ENCODE peak calls at places on chromosomes 4 and X, in four cellular contexts. G, R, W and Y are unnamed samples.

GRCh38 chrX:53284684-53285447 is 3.5 kb upstream of the IQSEC2 start:
- DNase-seq in R (peak), W (peak), G (peak), Y (peak)

GRCh38 chrX:1397001-1397400 is 5.1 kb upstream of the SLC25A6 start:
- DNase-seq in R (no peak), W (no peak), G (no peak), Y (no peak)

GRCh38 chr4:123997116-123997515 is 600.5 kb downstream of the SPRY1 start:
- DNase-seq in W (no peak), G (no peak), R (peak), Y (no peak)

GRCh38 chrX:134782796-134783195 is 124.5 kb upstream of the PLAC1 start:
- DNase-seq in G (no peak), W (peak), R (no peak), Y (no peak)

GRCh38 chrX:150165776-150166610 is 197.1 kb upstream of the MAMLD1 start:
- DNase-seq in R (no peak), W (no peak), G (no peak), Y (no peak)

GRCh38 chr4:101528526-101528925 is 181.2 kb upstream of the PPP3CA start:
- DNase-seq in G (peak), W (no peak), R (no peak), Y (no peak)

GRCh38 chr4:168604496-168605373 is 107.9 kb downstream of the PALLD start:
- DNase-seq in R (peak), W (peak), G (peak), Y (no peak)

GRCh38 chrX:7889138-7889537 is 38.1 kb downstream of the PNPLA4 start:
- DNase-seq in G (no peak), R (no peak), W (no peak), Y (no peak)

GRCh38 chr4:2839060-2839459 is 4.6 kb upstream of the ADD1 start:
- DNase-seq in R (no peak), G (no peak), W (no peak), Y (no peak)

GRCh38 chr4:76011700-76012387 is 4.5 kb upstream of the CXCL9 start:
- DNase-seq in G (peak), R (no peak), W (peak), Y (no peak)

GRCh38 chr4:138560448-138560847 is 318.3 kb upstream of the SLC7A11 start:
- DNase-seq in R (no peak), W (no peak), G (peak), Y (no peak)

GRCh38 chr4:142080960-142081359 is 444.6 kb downstream of the IL15 start:
- DNase-seq in R (no peak), W (peak), G (no peak), Y (no peak)

GRCh38 chr4:15864771-15865566 is 73.6 kb downstream of the FGFBP1 start:
- DNase-seq in R (no peak), G (no peak), W (no peak), Y (no peak)

GRCh38 chr4:94570558-94570957 is 118.8 kb downstream of the PDLIM5 start:
- DNase-seq in G (no peak), R (no peak), W (no peak), Y (peak)

GRCh38 chr4:108787724-108788123 is 24.9 kb upstream of the ETNPPL start:
- DNase-seq in G (no peak), W (no peak), R (no peak), Y (no peak)

GRCh38 chr4:108787106-108787505 is 24.3 kb upstream of the ETNPPL start:
- DNase-seq in W (no peak), R (no peak), G (no peak), Y (no peak)

GRCh38 chr4:108779958-108780357 is 17.1 kb upstream of the ETNPPL start:
- DNase-seq in R (no peak), W (no peak), G (no peak), Y (no peak)

GRCh38 chr4:108786351-108786750 is 23.5 kb upstream of the ETNPPL start:
- DNase-seq in W (no peak), R (no peak), G (no peak), Y (no peak)

GRCh38 chr4:108783666-108784463 is 21.0 kb upstream of the ETNPPL start:
- DNase-seq in G (no peak), W (peak), R (peak), Y (no peak)
- TF ChIP-seq CTCF in G (peak), W (peak), R (no peak), Y (no peak)

GRCh38 chrX:16882188-16882587 is 12.0 kb upstream of the RBBP7 start:
- DNase-seq in G (peak), W (peak), R (peak), Y (peak)

GRCh38 chrX:16882702-16883486 is 12.7 kb upstream of the RBBP7 start:
- DNase-seq in R (peak), G (peak), W (peak), Y (peak)

GRCh38 chrX:16885628-16886027 is 15.5 kb upstream of the RBBP7 start:
- DNase-seq in G (no peak), W (no peak), R (no peak), Y (no peak)

GRCh38 chrX:16883487-16883804 is 13.3 kb upstream of the RBBP7 start:
- DNase-seq in W (no peak), R (no peak), G (no peak), Y (no peak)
- TF ChIP-seq CTCF in W (no peak), R (no peak), G (no peak), Y (no peak)

DNA sequence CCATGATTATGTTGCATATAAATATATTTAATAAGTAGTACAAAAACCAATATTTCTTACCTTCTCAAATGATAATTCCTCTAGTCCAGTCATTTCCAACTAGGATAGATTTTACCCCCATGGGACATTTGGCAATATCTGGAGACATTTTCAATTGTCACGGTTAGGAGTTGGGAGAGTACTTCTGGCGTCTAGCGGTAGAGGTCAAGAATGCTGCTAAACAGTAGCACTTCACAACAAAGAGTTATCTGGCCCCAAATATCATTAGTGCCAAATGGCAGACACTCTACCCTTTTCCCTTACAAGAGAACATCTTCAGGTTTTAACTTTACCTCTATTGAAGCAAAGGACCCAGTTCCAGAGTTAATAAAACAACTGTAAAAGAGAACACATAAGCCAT is 168.1 kb downstream of the FAT4 start:
- DNase-seq in G (no peak), R (no peak), W (no peak), Y (no peak)
- TF ChIP-seq CTCF in G (no peak), R (no peak), W (no peak), Y (no peak)

GRCh38 chrX:38192007-38192625 is 28.6 kb downstream of the SRPX start:
- DNase-seq in G (peak), R (peak), W (no peak), Y (no peak)
- TF ChIP-seq CTCF in G (peak), R (peak), W (peak), Y (peak)

GRCh38 chr4:177667687-177668086 is 225.4 kb upstream of the AGA start:
- DNase-seq in G (no peak), R (peak), W (no peak), Y (no peak)
- TF ChIP-seq CTCF in G (peak), R (no peak), W (no peak), Y (no peak)